ENCODE peak calls at places on chromosomes 12 and 14, in nine cellular contexts. D, R, M, X, L, I, W, G and J are unnamed samples.

GRCh38 chr14:61558271-61558670 is 137.0 kb upstream of the HIF1A start:
- DNase-seq in D (peak), R (no peak), M (no peak), X (no peak), L (no peak), I (no peak), W (no peak), G (no peak), J (no peak)

GRCh38 chr12:111425655-111426054 is 19.9 kb downstream of the SH2B3 start:
- DNase-seq in D (no peak), R (no peak), M (no peak), X (no peak), L (no peak), I (no peak), W (no peak), G (no peak), J (no peak)

GRCh38 chr12:50555471-50555885 is 50.7 kb downstream of the DIP2B start:
- DNase-seq in D (no peak), R (no peak), M (no peak), X (no peak), L (peak), I (no peak), W (no peak), G (no peak), J (no peak)

GRCh38 chr12:125076103-125076502 is 10.9 kb downstream of the AACS start:
- DNase-seq in D (no peak), R (no peak), M (no peak), X (no peak), L (no peak), I (no peak), W (no peak), G (no peak), J (no peak)

GRCh38 chr12:13192719-13193118 is 3.8 kb upstream of the EMP1 start:
- DNase-seq in D (no peak), R (no peak), M (no peak), X (no peak), L (no peak), I (no peak), W (no peak), G (no peak), J (no peak)

GRCh38 chr12:57242691-57243454 is 8.1 kb downstream of the STAC3 start:
- DNase-seq in D (peak), R (peak), M (peak), X (peak), L (peak), I (no peak), W (no peak), G (peak), J (peak)

GRCh38 chr14:55609681-55610080 is 29.7 kb downstream of the KTN1 start:
- DNase-seq in D (peak), R (no peak), M (no peak), X (no peak), L (no peak), I (no peak), W (no peak), G (no peak), J (no peak)

GRCh38 chr12:1779783-1780182 is 40.6 kb upstream of the LRTM2 start:
- DNase-seq in D (no peak), R (peak), M (no peak), X (no peak), L (no peak), I (no peak), W (no peak), G (no peak), J (no peak)

GRCh38 chr12:1777798-1778197 is 42.6 kb upstream of the LRTM2 start:
- DNase-seq in D (no peak), R (no peak), M (no peak), X (no peak), L (no peak), I (no peak), W (no peak), G (no peak), J (no peak)

GRCh38 chr12:106495354-106495965 is 87.3 kb upstream of the RFX4 start:
- DNase-seq in D (no peak), R (no peak), M (no peak), X (no peak), L (no peak), I (no peak), W (no peak), G (no peak), J (no peak)

GRCh38 chr12:48586361-48586760 is 16.5 kb upstream of the LALBA start:
- DNase-seq in D (no peak), R (no peak), M (no peak), X (no peak), L (no peak), I (no peak), W (no peak), G (no peak), J (no peak)

GRCh38 chr12:76762556-76762955 is 1.4 kb upstream of the ZDHHC17 start:
- DNase-seq in D (peak), R (no peak), M (no peak), X (peak), L (no peak), I (no peak), W (no peak), G (no peak), J (no peak)

GRCh38 chr12:4178424-4179184 is 95.0 kb upstream of the CCND2 start:
- DNase-seq in D (no peak), R (no peak), M (no peak), X (no peak), L (no peak), I (no peak), W (no peak), G (no peak), J (no peak)

GRCh38 chr12:63919758-63920157 is 75.3 kb downstream of the SRGAP1 start:
- DNase-seq in D (no peak), R (no peak), M (no peak), X (no peak), L (no peak), I (no peak), W (no peak), G (no peak), J (no peak)

GRCh38 chr12:75781532-75782046 is 250.0 kb downstream of the PHLDA1 start:
- DNase-seq in D (no peak), R (no peak), M (no peak), X (no peak), L (no peak), I (no peak), W (no peak), G (no peak), J (no peak)

GRCh38 chr12:63809566-63809965 is 29.9 kb downstream of the RXYLT1 start:
- DNase-seq in D (no peak), R (no peak), M (no peak), X (no peak), L (no peak), I (no peak), W (no peak), G (no peak), J (no peak)

GRCh38 chr12:40225984-40226602 is 1.3 kb downstream of the LRRK2 start:
- DNase-seq in D (no peak), R (no peak), M (no peak), X (no peak), L (no peak), I (no peak), W (no peak), G (no peak), J (no peak)

GRCh38 chr12:61487728-61488127 is 772.5 kb upstream of the USP15 start:
- DNase-seq in D (no peak), R (no peak), M (no peak), X (no peak), L (no peak), I (no peak), W (no peak), G (no peak), J (no peak)

GRCh38 chr12:89239534-89239933 is 112.8 kb downstream of the DUSP6 start:
- DNase-seq in D (no peak), R (no peak), M (no peak), X (no peak), L (no peak), I (no peak), W (no peak), G (no peak), J (no peak)

GRCh38 chr12:115030017-115030416 is 346.0 kb upstream of the TBX3 start:
- DNase-seq in D (no peak), R (no peak), M (no peak), X (no peak), L (no peak), I (no peak), W (no peak), G (no peak), J (no peak)

GRCh38 chr12:91065377-91065776 is 7.6 kb upstream of the KERA start:
- DNase-seq in D (no peak), R (no peak), M (no peak), X (no peak), L (no peak), I (no peak), W (no peak), G (no peak), J (no peak)

GRCh38 chr12:125399489-125399888 is 334.3 kb downstream of the AACS start:
- DNase-seq in D (no peak), R (no peak), M (no peak), X (no peak), L (no peak), I (no peak), W (no peak), G (no peak), J (no peak)

GRCh38 chr14:50109342-50109741 is 7.0 kb downstream of the VCPKMT start:
- DNase-seq in D (peak), R (no peak), M (no peak), X (no peak), L (no peak), I (no peak), W (no peak), G (no peak), J (no peak)

GRCh38 chr12:80332827-80333226 is 111.2 kb upstream of the PTPRQ start:
- DNase-seq in D (no peak), R (no peak), M (no peak), X (no peak), L (no peak), I (no peak), W (no peak), G (no peak), J (no peak)

GRCh38 chr12:109732321-109733305 is 19.0 kb downstream of the FAM222A start:
- DNase-seq in D (no peak), R (no peak), M (peak), X (peak), L (no peak), I (peak), W (no peak), G (no peak), J (no peak)

GRCh38 chr14:61149896-61150295 is 131.2 kb downstream of the TMEM30B start:
- DNase-seq in D (no peak), R (no peak), M (no peak), X (no peak), L (no peak), I (no peak), W (no peak), G (no peak), J (no peak)

GRCh38 chr12:29286081-29286800 is 94.7 kb downstream of the ERGIC2 start:
- DNase-seq in D (no peak), R (no peak), M (no peak), X (no peak), L (no peak), I (no peak), W (no peak), G (no peak), J (no peak)

GRCh38 chr12:63086149-63086915 is 64.7 kb downstream of the AVPR1A start:
- DNase-seq in D (no peak), R (no peak), M (no peak), X (no peak), L (no peak), I (no peak), W (no peak), G (no peak), J (no peak)

GRCh38 chr12:599756-600155 is 63.5 kb downstream of the NINJ2 start:
- DNase-seq in D (no peak), R (no peak), M (no peak), X (no peak), L (no peak), I (no peak), W (peak), G (no peak), J (no peak)